ENCODE peak calls at places on chromosome 22, in five cellular contexts. P is PC-3; Z is ovary; Y is keratinocyte; B is CD8-positive, alpha-beta memory T cell. D is an unnamed sample.

GRCh38 chr22:31343235-31344191 is 2.6 kb downstream of the PATZ1 start:
- DNase-seq in P (peak), Z (peak), Y (no peak), B (no peak), D (peak)

GRCh38 chr22:42990131-42990838 is 24.7 kb downstream of the PACSIN2 start:
- DNase-seq in P (peak), Z (no peak), Y (peak), B (no peak), D (no peak)

GRCh38 chr22:17565986-17566687 is 2.8 kb downstream of the SLC25A18 start:
- DNase-seq in P (no peak), Z (no peak), Y (no peak), B (no peak), D (no peak)

GRCh38 chr22:21457023-21457787 is 10.0 kb upstream of the TMEM191C start:
- DNase-seq in P (peak), Z (peak), Y (no peak), B (no peak), D (peak)

GRCh38 chr22:48491451-48491941 is 1336.2 kb downstream of the BRD1 start:
- DNase-seq in P (no peak), Z (no peak), Y (no peak), B (no peak), D (no peak)

GRCh38 chr22:35380013-35380412 is 883 bp upstream of the HMOX1 start:
- DNase-seq in P (no peak), Z (no peak), Y (no peak), B (no peak), D (no peak)

GRCh38 chr22:49937758-49938564 is 19.5 kb downstream of the CRELD2 start:
- DNase-seq in P (no peak), Z (no peak), Y (no peak), B (no peak), D (no peak)

GRCh38 chr22:50627452-50627913 is 469 bp downstream of the ARSA start:
- DNase-seq in P (no peak), Z (no peak), Y (no peak), B (no peak), D (no peak)

GRCh38 chr22:22927196-22927887 is 39.7 kb downstream of the IGLL5 start:
- DNase-seq in P (no peak), Z (no peak), Y (no peak), B (no peak), D (no peak)

GRCh38 chr22:33747576-33748180 is 172.6 kb downstream of the LARGE1 start:
- DNase-seq in P (no peak), Z (no peak), Y (no peak), B (no peak), D (no peak)

GRCh38 chr22:25488244-25489020 is 76.0 kb upstream of the GRK3 start:
- DNase-seq in P (peak), Z (peak), Y (no peak), B (no peak), D (peak)

GRCh38 chr22:50584106-50585096 is 1.8 kb upstream of the CHKB start:
- DNase-seq in P (no peak), Z (peak), Y (no peak), B (no peak), D (no peak)

GRCh38 chr22:38104084-38104483 is 6.4 kb downstream of the BAIAP2L2 start:
- DNase-seq in P (peak), Z (no peak), Y (no peak), B (no peak), D (no peak)

GRCh38 chr22:20779813-20780148 is 5.9 kb downstream of the SERPIND1 start:
- DNase-seq in P (peak), Z (no peak), Y (no peak), B (no peak), D (no peak)

GRCh38 chr22:29214232-29214631 is 8.5 kb downstream of the EMID1 start:
- DNase-seq in P (no peak), Z (no peak), Y (no peak), B (no peak), D (no peak)

GRCh38 chr22:49331223-49331815 is 496.4 kb downstream of the BRD1 start:
- DNase-seq in P (no peak), Z (no peak), Y (no peak), B (no peak), D (peak)

GRCh38 chr22:29784451-29785361 is 17.5 kb downstream of the UQCR10 start:
- DNase-seq in P (no peak), Z (peak), Y (no peak), B (no peak), D (no peak)

GRCh38 chr22:31084811-31085492 is 3.8 kb downstream of the SMTN start:
- DNase-seq in P (no peak), Z (peak), Y (no peak), B (peak), D (peak)

GRCh38 chr22:30115705-30116104 is 35.4 kb downstream of the HORMAD2 start:
- DNase-seq in P (peak), Z (no peak), Y (no peak), B (no peak), D (no peak)

GRCh38 chr22:30970356-30970746 is 1.3 kb downstream of the TUG1 start:
- DNase-seq in P (no peak), Z (no peak), Y (no peak), B (no peak), D (no peak)

GRCh38 chr22:50730013-50730891 is 7.8 kb upstream of the ACR start:
- DNase-seq in P (no peak), Z (peak), Y (no peak), B (no peak), D (no peak)

GRCh38 chr22:44663256-44663999 is 38.6 kb upstream of the PRR5 start:
- DNase-seq in P (no peak), Z (no peak), Y (no peak), B (no peak), D (no peak)
- H3K27ac ChIP-seq in P (no peak), Z (no peak), Y (no peak), B (no peak), D (no peak)

DNA sequence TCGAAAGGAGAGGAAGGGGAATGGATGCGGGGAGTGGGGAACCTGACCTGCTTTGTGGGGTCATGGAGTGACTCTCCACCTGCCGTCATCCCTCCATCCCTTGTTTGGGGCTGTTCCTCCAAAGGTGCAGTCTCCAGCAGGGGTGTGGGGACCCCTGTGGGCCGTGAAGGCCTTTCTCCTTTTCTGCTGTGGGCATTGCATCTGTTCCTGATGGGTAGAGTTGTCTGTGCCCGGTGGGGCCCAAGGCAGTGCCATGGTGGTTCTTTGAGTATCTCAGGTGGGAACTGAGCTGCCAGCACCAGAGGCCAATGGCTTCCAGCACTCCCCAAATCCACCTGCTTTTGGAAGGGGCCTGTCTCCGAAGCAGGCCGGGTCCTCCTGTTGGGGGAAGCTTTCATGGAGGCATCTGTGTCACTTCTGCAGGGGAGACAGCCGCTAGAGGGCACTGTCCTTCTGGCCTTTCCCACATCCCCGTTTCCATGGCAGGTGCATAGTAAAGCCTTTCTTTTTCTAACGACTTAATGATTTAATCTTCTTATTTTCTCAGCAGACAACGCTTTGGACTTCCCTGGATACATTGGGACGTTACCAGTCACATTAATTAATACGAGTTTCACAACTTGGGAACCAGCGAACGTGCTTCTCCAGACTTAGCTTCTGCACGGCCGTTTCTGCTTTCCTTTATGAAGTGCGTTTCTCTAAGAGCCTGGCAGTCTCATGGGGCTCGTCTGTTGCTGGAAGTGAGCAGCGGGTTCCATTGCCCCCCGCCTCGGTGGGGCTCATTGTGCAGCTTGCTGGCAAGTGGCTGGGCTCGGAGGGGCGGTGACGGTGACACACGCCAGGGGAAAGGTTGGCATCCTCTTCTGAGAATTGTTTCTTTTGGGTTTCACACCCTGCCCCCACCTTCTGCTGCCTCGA is 57.1 kb downstream of the PARVB start:
- DNase-seq in P (peak), Z (peak), Y (no peak), B (peak), D (peak)
- H3K27ac ChIP-seq in P (no peak), Z (no peak), Y (no peak), B (no peak), D (no peak)

GRCh38 chr22:36662981-36663380 is 40.6 kb downstream of the CACNG2 start:
- DNase-seq in P (no peak), Z (no peak), Y (no peak), B (no peak), D (no peak)
- H3K27ac ChIP-seq in P (no peak), Z (no peak), Y (no peak), B (no peak), D (no peak)

DNA sequence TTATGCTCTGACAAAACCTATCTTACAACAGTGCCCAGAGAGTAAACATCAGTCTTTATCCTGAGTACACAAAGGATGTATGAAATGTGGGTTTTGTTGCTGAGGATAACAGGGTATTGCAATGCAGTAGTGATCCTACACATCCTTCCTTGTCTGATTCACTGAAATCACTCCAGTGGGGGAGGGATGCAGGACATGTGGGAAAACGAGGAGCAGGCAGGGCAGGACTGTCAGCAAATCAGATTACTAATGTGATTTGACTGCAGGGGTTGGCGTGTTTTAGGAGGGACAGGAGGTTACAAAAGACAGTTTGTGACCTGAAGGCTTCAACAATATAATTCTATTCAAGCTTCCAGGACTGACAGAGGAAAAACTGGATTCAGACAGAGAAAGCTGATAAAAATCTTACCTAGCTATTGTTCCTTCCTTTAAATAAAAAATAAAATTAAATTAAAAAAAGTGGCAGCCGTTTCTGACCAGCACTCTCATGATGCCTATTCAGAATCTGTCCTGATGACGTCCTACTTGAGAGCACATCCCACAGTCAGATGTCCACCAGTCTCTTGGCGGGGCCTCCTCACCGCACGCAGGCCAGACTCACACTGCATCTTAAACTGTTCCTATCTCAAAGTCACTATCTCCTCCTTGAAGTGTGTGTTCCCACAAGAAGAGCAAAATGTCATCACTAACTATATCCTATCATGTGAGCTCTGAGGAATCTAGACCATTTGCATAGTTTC is 50.6 kb upstream of the MN1 start:
- DNase-seq in P (no peak), Z (no peak), Y (no peak), B (no peak), D (no peak)
- H3K27ac ChIP-seq in P (no peak), Z (no peak), Y (no peak), B (no peak), D (no peak)

GRCh38 chr22:18991828-18992442 is 55.8 kb upstream of the PRODH start:
- DNase-seq in P (no peak), Z (no peak), Y (no peak), B (no peak), D (no peak)
- H3K27ac ChIP-seq in P (no peak), Z (no peak), Y (no peak), B (no peak), D (no peak)

DNA sequence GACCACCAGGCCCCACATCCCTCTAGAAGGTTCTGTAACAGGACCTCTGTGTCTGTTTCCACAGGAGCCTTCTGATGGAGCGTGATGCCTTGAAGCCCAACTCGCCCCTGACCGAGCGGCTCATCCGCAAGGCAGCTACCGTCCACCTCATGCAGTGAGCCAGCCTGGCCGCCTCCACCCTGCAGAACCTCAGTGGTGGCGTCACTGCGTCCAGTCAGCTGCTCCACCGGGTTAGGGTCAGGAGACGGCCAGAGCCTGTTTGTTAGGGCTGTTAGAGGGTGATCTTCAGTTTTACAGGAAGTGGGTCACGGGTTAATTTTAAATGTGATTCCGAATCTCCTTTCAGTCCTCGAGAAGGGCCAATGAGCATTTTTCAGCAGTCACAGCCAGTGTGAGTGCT is 3.9 kb upstream of the GTSE1 start:
- DNase-seq in P (no peak), Z (no peak), Y (no peak), B (no peak), D (no peak)
- H3K27ac ChIP-seq in P (no peak), Z (no peak), Y (no peak), B (no peak), D (no peak)

GRCh38 chr22:47102648-47103047 is 340.2 kb downstream of the TBC1D22A start:
- DNase-seq in P (peak), Z (no peak), Y (no peak), B (no peak), D (no peak)
- H3K27ac ChIP-seq in P (no peak), Z (no peak), Y (no peak), B (no peak), D (no peak)